ENCODE peak calls at places on chromosomes 7 and 10, in seven cellular contexts. One of them, this sample, is unnamed. For H3K27me3, the result is how much of the 10 kb centered on the place peaks cover.

GRCh38 chr7:122123746-122124145 is 20.3 kb downstream of the AASS start:
- DNase-seq in PC-3: no peak
- DNase-seq in testis: no peak
- DNase-seq in H7: no peak
- DNase-seq in hepatocyte: no peak
- DNase-seq in psoas muscle: no peak
- DNase-seq in HCT116: no peak
- DNase-seq in this sample: no peak

GRCh38 chr7:140229101-140229525 is 52.3 kb upstream of the KDM7A start:
- DNase-seq in PC-3: no peak
- DNase-seq in testis: no peak
- DNase-seq in H7: no peak
- DNase-seq in hepatocyte: no peak
- DNase-seq in psoas muscle: no peak
- DNase-seq in HCT116: no peak
- DNase-seq in this sample: no peak

GRCh38 chr7:2632717-2633537 is 1.1 kb downstream of the TTYH3 start:
- DNase-seq in PC-3: peak
- DNase-seq in testis: peak
- DNase-seq in H7: peak
- DNase-seq in hepatocyte: peak
- DNase-seq in psoas muscle: peak
- DNase-seq in HCT116: peak
- DNase-seq in this sample: no peak

GRCh38 chr10:88974446-88975376 is 15.9 kb upstream of the FAS start:
- DNase-seq in PC-3: peak
- DNase-seq in testis: no peak
- DNase-seq in H7: no peak
- DNase-seq in hepatocyte: no peak
- DNase-seq in psoas muscle: no peak
- DNase-seq in HCT116: no peak
- DNase-seq in this sample: no peak

GRCh38 chr7:116298055-116298454 is 87.7 kb downstream of the TES start:
- DNase-seq in PC-3: no peak
- DNase-seq in testis: no peak
- DNase-seq in H7: no peak
- DNase-seq in hepatocyte: no peak
- DNase-seq in psoas muscle: no peak
- DNase-seq in HCT116: no peak
- DNase-seq in this sample: no peak

GRCh38 chr7:41984888-41985287 is 252.1 kb downstream of the GLI3 start:
- DNase-seq in PC-3: peak
- DNase-seq in testis: no peak
- DNase-seq in H7: no peak
- DNase-seq in hepatocyte: peak
- DNase-seq in psoas muscle: no peak
- DNase-seq in HCT116: no peak
- DNase-seq in this sample: no peak

GRCh38 chr7:75795831-75796285 is 17.7 kb downstream of the CCL24 start:
- DNase-seq in PC-3: no peak
- DNase-seq in testis: peak
- DNase-seq in H7: no peak
- DNase-seq in hepatocyte: peak
- DNase-seq in psoas muscle: peak
- DNase-seq in HCT116: no peak
- DNase-seq in this sample: no peak

GRCh38 chr10:103933557-103934121 is 15.7 kb upstream of the STN1 start:
- DNase-seq in PC-3: no peak
- DNase-seq in testis: peak
- DNase-seq in H7: no peak
- DNase-seq in hepatocyte: no peak
- DNase-seq in psoas muscle: no peak
- DNase-seq in HCT116: no peak
- DNase-seq in this sample: no peak

GRCh38 chr7:44325811-44326241 is 432 bp upstream of the CAMK2B start:
- DNase-seq in PC-3: no peak
- DNase-seq in testis: no peak
- DNase-seq in H7: peak
- DNase-seq in hepatocyte: no peak
- DNase-seq in psoas muscle: no peak
- DNase-seq in HCT116: no peak
- DNase-seq in this sample: no peak

GRCh38 chr10:118642228-118642627 is 46.8 kb upstream of the PRLHR start:
- DNase-seq in PC-3: no peak
- DNase-seq in testis: no peak
- DNase-seq in H7: no peak
- DNase-seq in hepatocyte: no peak
- DNase-seq in psoas muscle: no peak
- DNase-seq in HCT116: no peak
- DNase-seq in this sample: no peak

GRCh38 chr7:43302211-43302711 is 189.8 kb downstream of the HECW1 start:
- DNase-seq in PC-3: peak
- DNase-seq in testis: no peak
- DNase-seq in H7: no peak
- DNase-seq in hepatocyte: peak
- DNase-seq in psoas muscle: peak
- DNase-seq in HCT116: no peak
- DNase-seq in this sample: no peak

GRCh38 chr10:103542764-103543616 is 49.5 kb downstream of the NEURL1 start:
- DNase-seq in PC-3: peak
- DNase-seq in testis: peak
- DNase-seq in H7: peak
- DNase-seq in hepatocyte: peak
- DNase-seq in psoas muscle: no peak
- DNase-seq in HCT116: peak
- DNase-seq in this sample: no peak

GRCh38 chr10:123896217-123896927 is 4.8 kb upstream of the CPXM2 start:
- DNase-seq in PC-3: no peak
- DNase-seq in testis: no peak
- DNase-seq in H7: no peak
- DNase-seq in hepatocyte: no peak
- DNase-seq in psoas muscle: no peak
- DNase-seq in HCT116: no peak
- DNase-seq in this sample: no peak

GRCh38 chr10:94287331-94287730 is 75.4 kb downstream of the NOC3L start:
- DNase-seq in PC-3: no peak
- DNase-seq in testis: no peak
- DNase-seq in H7: no peak
- DNase-seq in hepatocyte: no peak
- DNase-seq in psoas muscle: no peak
- DNase-seq in HCT116: no peak
- DNase-seq in this sample: no peak

DNA sequence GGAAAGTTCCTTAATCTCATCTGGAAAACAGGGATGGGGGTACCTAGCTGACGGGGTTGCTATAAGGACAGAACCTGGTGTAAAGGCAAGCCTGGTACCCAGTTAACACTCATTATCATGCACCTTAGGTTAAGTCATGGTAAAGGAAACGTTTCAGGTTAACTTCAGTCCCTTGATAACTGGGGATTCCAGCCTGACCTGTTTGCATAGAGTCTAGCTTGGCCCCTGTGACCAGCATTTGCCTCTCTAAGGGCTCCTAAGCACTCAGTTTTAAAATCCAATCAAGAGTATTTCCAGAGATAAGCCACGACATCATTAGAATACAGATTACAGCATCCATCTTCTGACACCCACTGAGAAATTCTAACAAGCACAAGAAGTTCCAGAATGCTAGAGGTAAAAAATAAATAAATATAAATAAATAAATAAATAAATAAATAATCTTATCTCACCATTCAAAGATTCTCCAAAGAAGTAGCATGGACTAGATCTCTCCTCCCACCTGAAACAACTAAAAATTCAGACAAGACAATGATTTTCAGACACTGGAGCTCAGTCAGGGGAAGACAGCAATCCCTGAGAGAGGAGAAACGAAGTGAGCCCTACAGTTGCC is 184.6 kb downstream of the KCNMA1 start:
- DNase-seq in PC-3: no peak
- DNase-seq in testis: no peak
- DNase-seq in H7: no peak
- DNase-seq in hepatocyte: no peak
- DNase-seq in psoas muscle: no peak
- DNase-seq in HCT116: no peak
- DNase-seq in this sample: no peak
- H3K27me3 ChIP-seq in PC-3: under half
- H3K27me3 ChIP-seq in testis: under half
- H3K27me3 ChIP-seq in H7: under half
- H3K27me3 ChIP-seq in hepatocyte: under half
- H3K27me3 ChIP-seq in psoas muscle: under half
- H3K27me3 ChIP-seq in HCT116: under half
- H3K27me3 ChIP-seq in this sample: under half

DNA sequence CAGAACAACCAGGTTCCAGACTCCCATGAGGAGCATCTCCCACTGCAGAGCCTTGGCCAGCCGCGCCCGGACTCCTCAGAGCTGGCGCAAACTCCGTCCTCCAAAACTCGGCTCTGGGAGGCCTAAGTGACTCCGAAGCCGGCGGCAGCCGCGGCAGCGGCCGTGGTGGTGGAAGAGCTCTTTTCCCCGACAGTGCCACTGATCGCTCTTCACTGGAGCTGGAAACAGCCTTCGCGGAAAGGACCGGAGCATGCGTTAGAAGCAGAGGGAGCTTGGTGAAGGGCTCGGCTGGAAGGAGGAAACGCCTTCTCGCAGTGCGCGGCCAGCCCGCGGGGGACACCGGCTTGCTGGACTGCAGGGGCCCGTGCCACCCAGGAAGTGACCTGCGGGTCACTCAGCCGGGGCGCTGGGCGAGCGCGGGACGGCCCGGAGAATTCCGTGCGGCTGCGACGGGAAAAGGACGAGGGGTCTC is 5.0 kb upstream of the HOXA13 start:
- DNase-seq in PC-3: peak
- DNase-seq in testis: no peak
- DNase-seq in H7: peak
- DNase-seq in hepatocyte: no peak
- DNase-seq in psoas muscle: no peak
- DNase-seq in HCT116: no peak
- DNase-seq in this sample: no peak
- H3K27me3 ChIP-seq in PC-3: under half
- H3K27me3 ChIP-seq in testis: under half
- H3K27me3 ChIP-seq in H7: half or more
- H3K27me3 ChIP-seq in hepatocyte: half or more
- H3K27me3 ChIP-seq in psoas muscle: half or more
- H3K27me3 ChIP-seq in HCT116: under half
- H3K27me3 ChIP-seq in this sample: half or more

GRCh38 chr10:131110241-131110783 is 201.2 kb downstream of the TCERG1L start:
- DNase-seq in PC-3: no peak
- DNase-seq in testis: no peak
- DNase-seq in H7: no peak
- DNase-seq in hepatocyte: no peak
- DNase-seq in psoas muscle: no peak
- DNase-seq in HCT116: no peak
- DNase-seq in this sample: no peak
- H3K27me3 ChIP-seq in PC-3: under half
- H3K27me3 ChIP-seq in testis: under half
- H3K27me3 ChIP-seq in H7: under half
- H3K27me3 ChIP-seq in hepatocyte: under half
- H3K27me3 ChIP-seq in psoas muscle: under half
- H3K27me3 ChIP-seq in HCT116: under half
- H3K27me3 ChIP-seq in this sample: under half

GRCh38 chr10:59176241-59177030 is at the start of gene PHYHIPL:
- DNase-seq in PC-3: no peak
- DNase-seq in testis: peak
- DNase-seq in H7: peak
- DNase-seq in hepatocyte: peak
- DNase-seq in psoas muscle: peak
- DNase-seq in HCT116: no peak
- DNase-seq in this sample: no peak

GRCh38 chr10:59175538-59176240 is 754 bp upstream of the PHYHIPL start:
- DNase-seq in PC-3: no peak
- DNase-seq in testis: peak
- DNase-seq in H7: no peak
- DNase-seq in hepatocyte: peak
- DNase-seq in psoas muscle: no peak
- DNase-seq in HCT116: no peak
- DNase-seq in this sample: no peak

GRCh38 chr10:59177862-59178235 is 1.4 kb downstream of the PHYHIPL start:
- DNase-seq in PC-3: no peak
- DNase-seq in testis: no peak
- DNase-seq in H7: no peak
- DNase-seq in hepatocyte: no peak
- DNase-seq in psoas muscle: no peak
- DNase-seq in HCT116: no peak
- DNase-seq in this sample: no peak

GRCh38 chr10:59179027-59179426 is 2.6 kb downstream of the PHYHIPL start:
- DNase-seq in PC-3: no peak
- DNase-seq in testis: no peak
- DNase-seq in H7: no peak
- DNase-seq in hepatocyte: no peak
- DNase-seq in psoas muscle: no peak
- DNase-seq in HCT116: no peak
- DNase-seq in this sample: no peak

GRCh38 chr10:59177031-59177861 is 803 bp downstream of the PHYHIPL start:
- DNase-seq in PC-3: peak
- DNase-seq in testis: peak
- DNase-seq in H7: peak
- DNase-seq in hepatocyte: peak
- DNase-seq in psoas muscle: peak
- DNase-seq in HCT116: no peak
- DNase-seq in this sample: peak
- H3K27me3 ChIP-seq in PC-3: under half
- H3K27me3 ChIP-seq in testis: under half
- H3K27me3 ChIP-seq in H7: under half
- H3K27me3 ChIP-seq in hepatocyte: under half
- H3K27me3 ChIP-seq in psoas muscle: under half
- H3K27me3 ChIP-seq in HCT116: under half
- H3K27me3 ChIP-seq in this sample: under half

GRCh38 chr7:101273126-101273525 is 28.2 kb upstream of the FIS1 start:
- DNase-seq in PC-3: no peak
- DNase-seq in testis: no peak
- DNase-seq in H7: peak
- DNase-seq in hepatocyte: no peak
- DNase-seq in psoas muscle: no peak
- DNase-seq in HCT116: no peak
- DNase-seq in this sample: no peak
- H3K27me3 ChIP-seq in PC-3: under half
- H3K27me3 ChIP-seq in testis: under half
- H3K27me3 ChIP-seq in H7: under half
- H3K27me3 ChIP-seq in hepatocyte: under half
- H3K27me3 ChIP-seq in psoas muscle: under half
- H3K27me3 ChIP-seq in HCT116: under half
- H3K27me3 ChIP-seq in this sample: under half

This sample was measured in AG04450.